ENCODE peak calls at places on chromosomes 3 and 15, in ten cellular contexts. One of them, this sample, is unnamed.

GRCh38 chr3:30081904-30082303 is 524.5 kb upstream of the TGFBR2 start:
- DNase-seq in esophagus muscularis mucosa: no peak
- DNase-seq in uterus: no peak
- DNase-seq in heart left ventricle: no peak
- DNase-seq in gastrocnemius medialis: no peak
- DNase-seq in BJ: no peak
- DNase-seq in fibroblast of the aortic adventitia: no peak
- DNase-seq in HCT116: no peak
- DNase-seq in HFFc6: no peak
- DNase-seq in kidney epithelial cell: no peak
- DNase-seq in this sample: no peak

GRCh38 chr3:66486646-66487045 is 14.2 kb downstream of the LRIG1 start:
- DNase-seq in kidney epithelial cell: no peak
- DNase-seq in HCT116: no peak
- DNase-seq in heart left ventricle: no peak
- DNase-seq in HFFc6: peak; percentile 58
- DNase-seq in esophagus muscularis mucosa: no peak
- DNase-seq in gastrocnemius medialis: no peak
- DNase-seq in BJ: peak; percentile 60
- DNase-seq in uterus: no peak
- DNase-seq in fibroblast of the aortic adventitia: peak; percentile 93
- DNase-seq in this sample: peak; percentile 16

GRCh38 chr3:123920868-123921267 is 36.7 kb upstream of the MYLK start:
- DNase-seq in uterus: no peak
- DNase-seq in fibroblast of the aortic adventitia: no peak
- DNase-seq in heart left ventricle: no peak
- DNase-seq in gastrocnemius medialis: no peak
- DNase-seq in HFFc6: no peak
- DNase-seq in HCT116: no peak
- DNase-seq in kidney epithelial cell: no peak
- DNase-seq in esophagus muscularis mucosa: no peak
- DNase-seq in BJ: no peak
- DNase-seq in this sample: no peak

GRCh38 chr15:67361100-67361499 is 106.5 kb downstream of the IQCH start:
- DNase-seq in heart left ventricle: no peak
- DNase-seq in fibroblast of the aortic adventitia: no peak
- DNase-seq in BJ: no peak
- DNase-seq in uterus: no peak
- DNase-seq in esophagus muscularis mucosa: no peak
- DNase-seq in HCT116: no peak
- DNase-seq in HFFc6: no peak
- DNase-seq in gastrocnemius medialis: no peak
- DNase-seq in kidney epithelial cell: no peak
- DNase-seq in this sample: no peak

GRCh38 chr3:6825527-6825926 is 35.4 kb upstream of the GRM7 start:
- DNase-seq in HFFc6: no peak
- DNase-seq in gastrocnemius medialis: no peak
- DNase-seq in kidney epithelial cell: no peak
- DNase-seq in heart left ventricle: no peak
- DNase-seq in HCT116: no peak
- DNase-seq in fibroblast of the aortic adventitia: no peak
- DNase-seq in BJ: no peak
- DNase-seq in esophagus muscularis mucosa: no peak
- DNase-seq in uterus: no peak
- DNase-seq in this sample: peak; percentile 5

GRCh38 chr3:7669641-7670040 is 808.7 kb downstream of the GRM7 start:
- DNase-seq in kidney epithelial cell: no peak
- DNase-seq in heart left ventricle: no peak
- DNase-seq in uterus: no peak
- DNase-seq in fibroblast of the aortic adventitia: no peak
- DNase-seq in HCT116: no peak
- DNase-seq in HFFc6: no peak
- DNase-seq in BJ: no peak
- DNase-seq in gastrocnemius medialis: no peak
- DNase-seq in esophagus muscularis mucosa: no peak
- DNase-seq in this sample: no peak

GRCh38 chr15:100902436-100903190 is 16.5 kb upstream of the LRRK1 start:
- DNase-seq in kidney epithelial cell: peak; percentile 42
- DNase-seq in HFFc6: peak; percentile 69
- DNase-seq in HCT116: no peak
- DNase-seq in uterus: peak; percentile 92
- DNase-seq in fibroblast of the aortic adventitia: peak; percentile 93
- DNase-seq in esophagus muscularis mucosa: peak; percentile 94
- DNase-seq in BJ: peak; percentile 52
- DNase-seq in heart left ventricle: peak; percentile 82
- DNase-seq in gastrocnemius medialis: peak; percentile 58
- DNase-seq in this sample: no peak

GRCh38 chr3:12175844-12176453 is 17.2 kb upstream of the TIMP4 start:
- DNase-seq in uterus: peak; percentile 67
- DNase-seq in kidney epithelial cell: no peak
- DNase-seq in esophagus muscularis mucosa: no peak
- DNase-seq in HCT116: peak; percentile 28
- DNase-seq in BJ: no peak
- DNase-seq in HFFc6: no peak
- DNase-seq in heart left ventricle: peak; percentile 56
- DNase-seq in gastrocnemius medialis: peak; percentile 60
- DNase-seq in fibroblast of the aortic adventitia: peak; percentile 67
- DNase-seq in this sample: peak; percentile 72

GRCh38 chr3:152398495-152398894 is 129.8 kb downstream of the MBNL1 start:
- DNase-seq in gastrocnemius medialis: no peak
- DNase-seq in HCT116: no peak
- DNase-seq in HFFc6: no peak
- DNase-seq in BJ: no peak
- DNase-seq in fibroblast of the aortic adventitia: no peak
- DNase-seq in heart left ventricle: no peak
- DNase-seq in kidney epithelial cell: no peak
- DNase-seq in uterus: no peak
- DNase-seq in esophagus muscularis mucosa: no peak
- DNase-seq in this sample: no peak

GRCh38 chr15:33561967-33562366 is 251.2 kb downstream of the RYR3 start:
- DNase-seq in HFFc6: no peak
- DNase-seq in uterus: no peak
- DNase-seq in HCT116: no peak
- DNase-seq in kidney epithelial cell: no peak
- DNase-seq in gastrocnemius medialis: no peak
- DNase-seq in fibroblast of the aortic adventitia: no peak
- DNase-seq in esophagus muscularis mucosa: no peak
- DNase-seq in heart left ventricle: no peak
- DNase-seq in BJ: no peak
- DNase-seq in this sample: no peak

GRCh38 chr3:186109897-186110803 is 1.3 kb upstream of the ETV5 start:
- DNase-seq in fibroblast of the aortic adventitia: peak; percentile 44
- DNase-seq in kidney epithelial cell: no peak
- DNase-seq in HFFc6: peak; percentile 36
- DNase-seq in esophagus muscularis mucosa: no peak
- DNase-seq in HCT116: no peak
- DNase-seq in heart left ventricle: peak; percentile 23
- DNase-seq in BJ: no peak
- DNase-seq in uterus: peak; percentile 32
- DNase-seq in gastrocnemius medialis: no peak
- DNase-seq in this sample: no peak

GRCh38 chr15:40046721-40047412 is 7.9 kb upstream of the SRP14 start:
- DNase-seq in fibroblast of the aortic adventitia: peak; percentile 77
- DNase-seq in gastrocnemius medialis: no peak
- DNase-seq in HFFc6: peak; percentile 68
- DNase-seq in HCT116: no peak
- DNase-seq in BJ: no peak
- DNase-seq in kidney epithelial cell: peak; percentile 82
- DNase-seq in uterus: no peak
- DNase-seq in esophagus muscularis mucosa: peak; percentile 45
- DNase-seq in heart left ventricle: no peak
- DNase-seq in this sample: peak; percentile 86

GRCh38 chr3:45554001-45554691 is 40.4 kb upstream of the LIMD1 start:
- DNase-seq in fibroblast of the aortic adventitia: no peak
- DNase-seq in esophagus muscularis mucosa: no peak
- DNase-seq in HCT116: no peak
- DNase-seq in kidney epithelial cell: no peak
- DNase-seq in gastrocnemius medialis: peak; percentile 93
- DNase-seq in heart left ventricle: peak; percentile 67
- DNase-seq in BJ: no peak
- DNase-seq in uterus: no peak
- DNase-seq in HFFc6: no peak
- DNase-seq in this sample: no peak

GRCh38 chr3:157104521-157104920 is 55.4 kb downstream of the CCNL1 start:
- DNase-seq in HCT116: no peak
- DNase-seq in uterus: peak; percentile 75
- DNase-seq in fibroblast of the aortic adventitia: peak; percentile 34
- DNase-seq in HFFc6: peak; percentile 51
- DNase-seq in heart left ventricle: no peak
- DNase-seq in esophagus muscularis mucosa: no peak
- DNase-seq in BJ: peak; percentile 32
- DNase-seq in gastrocnemius medialis: no peak
- DNase-seq in kidney epithelial cell: no peak
- DNase-seq in this sample: peak; percentile 61

GRCh38 chr3:128405554-128406277 is 61.0 kb downstream of the DNAJB8 start:
- DNase-seq in HCT116: no peak
- DNase-seq in esophagus muscularis mucosa: no peak
- DNase-seq in kidney epithelial cell: no peak
- DNase-seq in heart left ventricle: no peak
- DNase-seq in BJ: no peak
- DNase-seq in gastrocnemius medialis: no peak
- DNase-seq in HFFc6: no peak
- DNase-seq in uterus: no peak
- DNase-seq in fibroblast of the aortic adventitia: no peak
- DNase-seq in this sample: no peak

GRCh38 chr3:53721187-53721946 is 124.9 kb downstream of the CHDH start:
- DNase-seq in fibroblast of the aortic adventitia: peak; percentile 37
- DNase-seq in heart left ventricle: no peak
- DNase-seq in uterus: no peak
- DNase-seq in BJ: no peak
- DNase-seq in esophagus muscularis mucosa: no peak
- DNase-seq in gastrocnemius medialis: no peak
- DNase-seq in HCT116: no peak
- DNase-seq in kidney epithelial cell: no peak
- DNase-seq in HFFc6: peak; percentile 43
- DNase-seq in this sample: no peak
- TF ChIP-seq CTCF in fibroblast of the aortic adventitia: peak; percentile 29
- TF ChIP-seq CTCF in heart left ventricle: no peak
- TF ChIP-seq CTCF in uterus: no peak
- TF ChIP-seq CTCF in BJ: no peak
- TF ChIP-seq CTCF in esophagus muscularis mucosa: no peak
- TF ChIP-seq CTCF in gastrocnemius medialis: no peak
- TF ChIP-seq CTCF in HCT116: peak; percentile 4
- TF ChIP-seq CTCF in kidney epithelial cell: no peak
- TF ChIP-seq CTCF in HFFc6: peak; percentile 26
- TF ChIP-seq CTCF in this sample: no peak

GRCh38 chr15:51912528-51912927 is 59.0 kb downstream of the LEO1 start:
- DNase-seq in gastrocnemius medialis: no peak
- DNase-seq in uterus: no peak
- DNase-seq in BJ: no peak
- DNase-seq in heart left ventricle: no peak
- DNase-seq in esophagus muscularis mucosa: no peak
- DNase-seq in HFFc6: no peak
- DNase-seq in fibroblast of the aortic adventitia: no peak
- DNase-seq in kidney epithelial cell: no peak
- DNase-seq in HCT116: no peak
- DNase-seq in this sample: no peak

DNA sequence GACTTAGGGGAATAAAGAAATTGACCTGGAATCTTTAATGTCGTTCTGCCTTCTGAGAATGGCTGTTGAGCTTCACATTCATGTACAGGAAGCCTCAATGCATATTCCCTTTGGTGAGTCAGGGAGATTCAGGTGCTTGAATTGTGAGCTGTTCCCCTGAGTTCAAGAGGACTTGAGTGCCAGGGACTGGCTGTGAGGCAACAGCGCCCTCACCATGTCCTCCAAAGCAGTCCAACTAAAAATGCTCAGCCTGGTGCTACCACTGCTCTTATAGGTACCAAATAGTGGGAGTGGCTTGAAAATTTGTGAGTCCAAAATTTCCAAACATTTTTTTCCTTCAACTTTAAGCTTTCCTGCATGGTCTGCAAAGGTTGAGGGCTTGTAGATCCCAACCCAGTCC is 54.1 kb downstream of the LEO1 start:
- DNase-seq in gastrocnemius medialis: no peak
- DNase-seq in HCT116: peak; percentile 64
- DNase-seq in fibroblast of the aortic adventitia: peak; percentile 17
- DNase-seq in heart left ventricle: no peak
- DNase-seq in BJ: no peak
- DNase-seq in esophagus muscularis mucosa: no peak
- DNase-seq in kidney epithelial cell: peak; percentile 2
- DNase-seq in uterus: no peak
- DNase-seq in HFFc6: no peak
- DNase-seq in this sample: peak; percentile 63
- TF ChIP-seq CTCF in gastrocnemius medialis: no peak
- TF ChIP-seq CTCF in HCT116: peak; percentile 62
- TF ChIP-seq CTCF in fibroblast of the aortic adventitia: peak; percentile 13
- TF ChIP-seq CTCF in heart left ventricle: no peak
- TF ChIP-seq CTCF in BJ: peak; percentile 44
- TF ChIP-seq CTCF in esophagus muscularis mucosa: no peak
- TF ChIP-seq CTCF in kidney epithelial cell: peak; percentile 44
- TF ChIP-seq CTCF in uterus: no peak
- TF ChIP-seq CTCF in HFFc6: peak; percentile 64
- TF ChIP-seq CTCF in this sample: peak; percentile 35

DNA sequence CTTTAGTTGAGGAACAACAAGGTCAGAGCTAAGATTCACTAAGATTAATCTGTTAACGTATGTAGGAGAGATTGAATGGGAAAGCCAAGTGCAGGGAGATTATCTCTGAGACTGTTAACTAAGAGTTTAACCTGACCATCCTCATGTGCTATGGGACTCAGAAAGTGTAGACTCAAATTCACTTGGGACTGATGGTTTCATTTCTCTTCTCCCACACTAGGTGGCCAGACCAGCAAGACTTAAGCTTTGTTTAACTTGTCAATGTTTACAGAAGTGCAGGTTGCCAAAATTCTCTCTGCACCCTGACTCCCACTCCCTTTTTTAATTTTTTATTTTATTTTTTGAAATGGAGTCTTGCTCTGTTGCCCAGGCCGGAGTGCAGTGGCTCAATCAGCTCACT is 6.3 kb upstream of the HEXA start:
- DNase-seq in heart left ventricle: no peak
- DNase-seq in BJ: no peak
- DNase-seq in esophagus muscularis mucosa: no peak
- DNase-seq in HCT116: no peak
- DNase-seq in uterus: no peak
- DNase-seq in fibroblast of the aortic adventitia: no peak
- DNase-seq in gastrocnemius medialis: no peak
- DNase-seq in kidney epithelial cell: no peak
- DNase-seq in HFFc6: peak; percentile 10
- DNase-seq in this sample: peak; percentile 9
- TF ChIP-seq CTCF in heart left ventricle: no peak
- TF ChIP-seq CTCF in BJ: peak; percentile 34
- TF ChIP-seq CTCF in esophagus muscularis mucosa: no peak
- TF ChIP-seq CTCF in HCT116: no peak
- TF ChIP-seq CTCF in uterus: no peak
- TF ChIP-seq CTCF in fibroblast of the aortic adventitia: peak; percentile 33
- TF ChIP-seq CTCF in gastrocnemius medialis: no peak
- TF ChIP-seq CTCF in kidney epithelial cell: no peak
- TF ChIP-seq CTCF in HFFc6: peak; percentile 59
- TF ChIP-seq CTCF in this sample: no peak

DNA sequence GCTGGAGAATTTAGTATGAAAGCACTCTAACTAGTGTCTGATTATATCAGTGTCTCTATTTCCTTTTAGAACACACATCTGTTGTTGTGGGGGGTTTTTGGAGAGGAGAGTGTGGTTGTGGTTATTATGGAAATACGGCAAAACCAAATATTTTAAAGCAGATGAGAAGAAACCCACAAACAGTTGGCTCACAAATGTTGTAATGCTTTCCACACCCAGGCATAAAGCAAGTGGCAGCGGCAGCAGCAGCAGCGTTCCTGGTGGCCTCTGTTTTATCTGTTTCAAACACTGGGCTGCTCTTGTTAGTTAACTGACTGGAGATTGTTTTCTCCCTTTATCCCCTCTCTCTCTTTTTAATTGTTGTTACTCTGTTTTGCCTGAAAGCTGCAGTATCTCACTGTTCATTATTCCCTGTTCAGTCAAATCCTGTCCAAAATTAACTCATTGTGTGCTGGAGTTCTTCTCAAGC is 1045.5 kb upstream of the NR2F2 start:
- DNase-seq in kidney epithelial cell: no peak
- DNase-seq in uterus: no peak
- DNase-seq in heart left ventricle: no peak
- DNase-seq in gastrocnemius medialis: no peak
- DNase-seq in BJ: no peak
- DNase-seq in HCT116: no peak
- DNase-seq in esophagus muscularis mucosa: no peak
- DNase-seq in HFFc6: peak; percentile 31
- DNase-seq in fibroblast of the aortic adventitia: peak; percentile 68
- DNase-seq in this sample: no peak
- TF ChIP-seq CTCF in kidney epithelial cell: peak; percentile 31
- TF ChIP-seq CTCF in uterus: no peak
- TF ChIP-seq CTCF in heart left ventricle: peak; percentile 41
- TF ChIP-seq CTCF in gastrocnemius medialis: no peak
- TF ChIP-seq CTCF in BJ: no peak
- TF ChIP-seq CTCF in HCT116: no peak
- TF ChIP-seq CTCF in esophagus muscularis mucosa: no peak
- TF ChIP-seq CTCF in HFFc6: peak; percentile 27
- TF ChIP-seq CTCF in fibroblast of the aortic adventitia: no peak
- TF ChIP-seq CTCF in this sample: no peak